ENCODE peak calls at places on chromosomes 5 and 9, in five cellular contexts. F is natural killer cell, T is cardiac muscle cell, Q is neural crest cell, R is WTC11. P is an unnamed sample.

GRCh38 chr5:92017786-92018185 is 634.7 kb upstream of the ARRDC3 start:
- DNase-seq in R (no peak), T (no peak), Q (no peak), F (no peak), P (no peak)

GRCh38 chr9:34633851-34634550 is 3.6 kb downstream of the SIGMAR1 start:
- DNase-seq in T (peak; percentile 73), F (peak; percentile 71), R (peak; percentile 75), Q (peak; percentile 79), P (peak; percentile 76)

GRCh38 chr5:58787982-58788381 is 205.1 kb downstream of the RAB3C start:
- DNase-seq in Q (no peak), T (peak; percentile 24), R (no peak), F (no peak), P (no peak)

GRCh38 chr9:72363908-72364678 is 915 bp downstream of the ZFAND5 start:
- DNase-seq in T (peak; percentile 75), Q (peak; percentile 38), F (peak; percentile 65), R (peak; percentile 41), P (no peak)

GRCh38 chr9:935348-935965 is 41.0 kb upstream of the DMRT3 start:
- DNase-seq in R (no peak), T (peak; percentile 73), F (no peak), Q (no peak), P (no peak)

GRCh38 chr9:75101004-75101601 is 12.8 kb downstream of the OSTF1 start:
- DNase-seq in F (no peak), Q (no peak), R (no peak), T (no peak), P (no peak)

GRCh38 chr5:109907751-109908150 is 218.0 kb downstream of the MAN2A1 start:
- DNase-seq in T (no peak), R (no peak), F (no peak), Q (no peak), P (no peak)

GRCh38 chr9:70438341-70438924 is 24.0 kb upstream of the KLF9 start:
- DNase-seq in F (no peak), T (no peak), Q (no peak), R (no peak), P (no peak)

GRCh38 chr9:7489018-7489417 is 310.6 kb downstream of the DMAC1 start:
- DNase-seq in R (no peak), T (no peak), Q (no peak), F (no peak), P (no peak)

GRCh38 chr5:78649816-78650561 is 1.4 kb upstream of the LHFPL2 start:
- DNase-seq in R (peak; percentile 50), F (no peak), T (no peak), Q (no peak), P (no peak)

GRCh38 chr9:26243722-26244121 is 565.5 kb upstream of the TUSC1 start:
- DNase-seq in R (no peak), F (no peak), T (no peak), Q (no peak), P (no peak)

GRCh38 chr9:134174073-134174449 is 9.7 kb upstream of the RNU6ATAC start:
- DNase-seq in Q (no peak), T (no peak), R (no peak), F (no peak), P (no peak)

GRCh38 chr5:135242496-135243193 is 156.4 kb downstream of the MACROH2A1 start:
- DNase-seq in R (no peak), Q (no peak), T (no peak), F (peak; percentile 0), P (peak; percentile 6)

GRCh38 chr5:61048534-61048933 is 103.5 kb downstream of the NDUFAF2 start:
- DNase-seq in F (no peak), R (no peak), Q (no peak), T (no peak), P (no peak)

GRCh38 chr9:89891221-89892052 is 286.6 kb downstream of the GADD45G start:
- DNase-seq in R (no peak), T (no peak), Q (no peak), F (no peak), P (no peak)

GRCh38 chr9:98331536-98332259 is 76.2 kb upstream of the TBC1D2 start:
- DNase-seq in Q (no peak), T (no peak), R (no peak), F (no peak), P (no peak)

GRCh38 chr9:104868303-104868686 is 59.7 kb downstream of the ABCA1 start:
- DNase-seq in F (no peak), R (no peak), Q (no peak), T (peak; percentile 10), P (no peak)

GRCh38 chr5:133688386-133688785 is 76.0 kb upstream of the FSTL4 start:
- DNase-seq in R (no peak), F (no peak), T (no peak), Q (no peak), P (no peak)

GRCh38 chr5:36581070-36581469 is 25.3 kb upstream of the SLC1A3 start:
- DNase-seq in F (no peak), T (no peak), R (no peak), Q (no peak), P (no peak)

GRCh38 chr5:31492824-31493223 is 39.1 kb downstream of the DROSHA start:
- DNase-seq in F (no peak), T (no peak), Q (no peak), R (peak; percentile 14), P (no peak)

GRCh38 chr9:111842313-111842712 is 47.6 kb upstream of the SHOC1 start:
- DNase-seq in Q (no peak), T (no peak), F (no peak), R (no peak), P (no peak)

GRCh38 chr5:109921735-109922395 is 232.1 kb downstream of the MAN2A1 start:
- DNase-seq in R (no peak), T (peak; percentile 83), Q (no peak), F (no peak), P (no peak)

GRCh38 chr5:57532513-57533497 is 50.2 kb upstream of the ACTBL2 start:
- DNase-seq in F (no peak), R (no peak), Q (no peak), T (no peak), P (no peak)

GRCh38 chr9:101479337-101480045 is 43.9 kb upstream of the ALDOB start:
- DNase-seq in Q (no peak), T (no peak), R (no peak), F (no peak), P (no peak)

DNA sequence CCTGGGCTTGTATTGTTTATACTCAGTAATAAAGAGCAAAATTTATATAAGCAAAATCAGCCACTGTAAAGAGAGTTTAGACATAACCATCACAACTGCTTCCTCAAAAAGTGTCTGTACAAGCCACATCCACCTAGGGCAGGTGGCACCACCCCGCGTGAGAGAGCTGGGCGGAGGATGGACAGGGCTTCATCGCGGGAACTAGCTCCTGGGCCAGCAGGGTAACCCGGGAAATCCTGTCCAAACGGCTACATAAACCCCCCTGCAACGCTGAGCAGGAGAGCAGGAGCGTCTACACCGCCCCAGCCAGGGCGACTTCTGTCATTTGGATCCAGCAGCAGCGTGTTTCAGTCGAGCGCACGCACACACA is 1.3 kb downstream of the SLC6A3 start:
- DNase-seq in T (no peak), Q (no peak), R (no peak), F (no peak), P (no peak)
- TF ChIP-seq CTCF in T (no peak), Q (no peak), R (no peak), F (no peak), P (no peak)

DNA sequence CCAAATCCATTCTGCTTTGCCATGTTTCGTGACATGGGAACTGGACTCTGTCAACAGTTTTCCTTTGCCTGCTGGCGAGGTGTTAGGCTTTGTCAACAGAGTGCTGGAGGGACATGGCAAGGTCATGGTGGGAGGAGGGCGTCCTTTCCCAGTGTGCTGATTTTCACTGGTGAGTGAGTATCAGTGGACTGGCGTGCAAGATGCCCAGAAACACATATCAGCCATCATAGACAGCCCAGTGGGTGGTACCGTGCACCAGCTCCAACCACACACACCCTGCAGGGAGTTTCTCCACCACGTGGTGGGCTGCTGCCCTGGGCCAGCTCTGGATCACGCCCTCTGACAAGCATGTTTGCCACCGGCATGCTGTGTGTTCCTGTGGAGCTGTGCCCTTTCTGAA is 50.0 kb upstream of the ABL1 start:
- DNase-seq in Q (no peak), R (no peak), T (peak; percentile 20), F (no peak), P (no peak)
- TF ChIP-seq CTCF in Q (no peak), R (no peak), T (no peak), F (no peak), P (no peak)

DNA sequence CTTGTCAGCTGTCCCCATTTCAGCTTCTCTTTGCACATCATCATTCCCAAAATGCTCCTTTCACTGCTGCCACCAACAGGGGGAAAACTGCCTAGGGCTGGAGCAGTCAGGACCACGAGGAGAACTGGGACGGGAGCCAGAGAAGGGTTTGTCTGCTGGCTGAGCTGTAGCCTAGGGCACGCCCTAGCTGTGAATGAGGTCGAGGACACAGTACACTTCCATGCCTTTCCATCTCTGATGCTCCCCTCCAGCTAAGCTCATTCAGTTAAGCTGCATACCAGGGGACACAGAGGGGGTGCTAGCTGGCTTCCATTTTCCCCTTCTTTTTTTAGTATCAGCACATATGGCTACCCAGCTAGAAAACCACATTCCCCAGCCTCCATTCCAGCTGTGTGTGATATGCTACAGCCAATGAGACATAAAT is 64.7 kb downstream of the STK10 start:
- DNase-seq in T (peak; percentile 40), Q (no peak), R (no peak), F (no peak), P (no peak)
- TF ChIP-seq CTCF in T (peak; percentile 64), Q (no peak), R (no peak), F (no peak), P (peak; percentile 16)

GRCh38 chr5:115770466-115770865 is 46.0 kb downstream of the CDO1 start:
- DNase-seq in R (peak; percentile 72), T (peak; percentile 16), Q (no peak), F (no peak), P (no peak)
- TF ChIP-seq CTCF in R (peak; percentile 46), T (peak; percentile 26), Q (peak; percentile 42), F (no peak), P (peak; percentile 10)

GRCh38 chr9:20294351-20294750 is 327.9 kb downstream of the MLLT3 start:
- DNase-seq in F (no peak), T (no peak), Q (no peak), R (no peak), P (no peak)

GRCh38 chr9:20290287-20290686 is 332.0 kb downstream of the MLLT3 start:
- DNase-seq in T (peak; percentile 40), R (no peak), F (no peak), Q (no peak), P (no peak)

GRCh38 chr9:20291201-20291600 is 331.1 kb downstream of the MLLT3 start:
- DNase-seq in Q (no peak), F (no peak), T (no peak), R (no peak), P (no peak)

GRCh38 chr9:20289416-20289815 is 332.9 kb downstream of the MLLT3 start:
- DNase-seq in R (no peak), F (no peak), Q (no peak), T (no peak), P (no peak)

GRCh38 chr9:20292002-20292401 is 330.3 kb downstream of the MLLT3 start:
- DNase-seq in R (no peak), F (no peak), T (no peak), Q (no peak), P (no peak)
- TF ChIP-seq CTCF in R (no peak), F (no peak), T (peak; percentile 14), Q (peak; percentile 15), P (no peak)

GRCh38 chr5:112174959-112175594 is 244.0 kb downstream of the EPB41L4A start:
- DNase-seq in R (no peak), Q (peak; percentile 41), T (peak; percentile 74), F (no peak), P (no peak)
- TF ChIP-seq CTCF in R (peak; percentile 59), Q (peak; percentile 85), T (peak; percentile 59), F (peak; percentile 66), P (peak; percentile 53)